ENCODE peak calls at places on chromosomes 4 and X, in six cellular contexts. Z is HepG2, L is SK-N-SH, D is A549, T is WTC11, N is K562. P is an unnamed sample.

GRCh38 chr4:8403173-8403753 is 37.3 kb downstream of the ACOX3 start:
- DNase-seq in Z (peak), L (peak), D (peak), T (peak), N (peak), P (peak)

GRCh38 chr4:109111031-109111430 is 191.4 kb downstream of the COL25A1 start:
- DNase-seq in Z (no peak), L (no peak), D (no peak), T (no peak), N (no peak), P (no peak)

GRCh38 chr4:83852085-83852451 is 316.2 kb downstream of the GPAT3 start:
- DNase-seq in Z (peak), L (no peak), D (peak), T (no peak), N (no peak), P (no peak)

GRCh38 chr4:161546902-161547301 is 616.9 kb downstream of the FSTL5 start:
- DNase-seq in Z (no peak), L (no peak), D (no peak), T (no peak), N (no peak), P (no peak)

GRCh38 chrX:52979568-52979967 is 21.2 kb upstream of the FAM156A start:
- DNase-seq in Z (no peak), L (no peak), D (no peak), T (no peak), N (no peak), P (no peak)

GRCh38 chr4:138320856-138321255 is 78.7 kb upstream of the SLC7A11 start:
- DNase-seq in Z (no peak), L (no peak), D (no peak), T (no peak), N (no peak), P (no peak)

GRCh38 chrX:149040873-149041535 is 464.1 kb downstream of the IDS start:
- DNase-seq in Z (no peak), L (no peak), D (peak), T (no peak), N (no peak), P (no peak)

GRCh38 chr4:163108614-163109013 is 58.1 kb downstream of the NAF1 start:
- DNase-seq in Z (no peak), L (no peak), D (no peak), T (no peak), N (no peak), P (no peak)

GRCh38 chrX:132426695-132427281 is 62.0 kb downstream of the MBNL3 start:
- DNase-seq in Z (no peak), L (no peak), D (no peak), T (no peak), N (no peak), P (no peak)

GRCh38 chr4:96205143-96205542 is 365.2 kb downstream of the PDHA2 start:
- DNase-seq in Z (no peak), L (no peak), D (no peak), T (no peak), N (no peak), P (no peak)

GRCh38 chr4:100908540-100908939 is 390.7 kb upstream of the EMCN start:
- DNase-seq in Z (no peak), L (no peak), D (no peak), T (no peak), N (no peak), P (no peak)

GRCh38 chrX:49878834-49879655 is at the start of gene USP27X:
- DNase-seq in Z (peak), L (peak), D (peak), T (peak), N (peak), P (peak)

GRCh38 chr4:23856630-23857029 is 33.2 kb downstream of the PPARGC1A start:
- DNase-seq in Z (peak), L (no peak), D (no peak), T (no peak), N (no peak), P (no peak)

GRCh38 chrX:110146521-110146920 is 143.6 kb downstream of the TMEM164 start:
- DNase-seq in Z (peak), L (peak), D (peak), T (peak), N (peak), P (peak)

GRCh38 chrX:139692506-139692849 is 15.5 kb downstream of the MCF2 start:
- DNase-seq in Z (no peak), L (no peak), D (no peak), T (no peak), N (no peak), P (no peak)

GRCh38 chr4:15182600-15183222 is 180.4 kb downstream of the CPEB2 start:
- DNase-seq in Z (no peak), L (no peak), D (no peak), T (no peak), N (no peak), P (peak)

GRCh38 chr4:172830295-172830764 is 338.3 kb upstream of the GALNT7 start:
- DNase-seq in Z (peak), L (peak), D (peak), T (no peak), N (peak), P (peak)
- TF ChIP-seq MAX in Z (no peak), L (no peak), D (no peak), T (no peak), N (no peak), P (no peak)

GRCh38 chr4:151541438-151542071 is 132.6 kb downstream of the FHIP1A start:
- DNase-seq in Z (no peak), L (peak), D (peak), T (no peak), N (no peak), P (peak)

GRCh38 chr4:151538963-151539362 is 130.0 kb downstream of the FHIP1A start:
- DNase-seq in Z (no peak), L (no peak), D (no peak), T (no peak), N (no peak), P (no peak)

GRCh38 chr4:151537726-151538125 is 128.8 kb downstream of the FHIP1A start:
- DNase-seq in Z (no peak), L (no peak), D (no peak), T (no peak), N (no peak), P (no peak)

GRCh38 chr4:151540728-151541437 is 131.9 kb downstream of the FHIP1A start:
- DNase-seq in Z (no peak), L (peak), D (peak), T (no peak), N (no peak), P (peak)
- TF ChIP-seq MAX in Z (no peak), L (no peak), D (peak), T (no peak), N (no peak), P (no peak)

GRCh38 chr4:54439831-54440243 is 210.7 kb downstream of the PDGFRA start:
- DNase-seq in Z (no peak), L (peak), D (no peak), T (no peak), N (peak), P (peak)

GRCh38 chr4:54446556-54446955 is 211.2 kb upstream of the KIT start:
- DNase-seq in Z (no peak), L (no peak), D (no peak), T (no peak), N (no peak), P (no peak)

DNA sequence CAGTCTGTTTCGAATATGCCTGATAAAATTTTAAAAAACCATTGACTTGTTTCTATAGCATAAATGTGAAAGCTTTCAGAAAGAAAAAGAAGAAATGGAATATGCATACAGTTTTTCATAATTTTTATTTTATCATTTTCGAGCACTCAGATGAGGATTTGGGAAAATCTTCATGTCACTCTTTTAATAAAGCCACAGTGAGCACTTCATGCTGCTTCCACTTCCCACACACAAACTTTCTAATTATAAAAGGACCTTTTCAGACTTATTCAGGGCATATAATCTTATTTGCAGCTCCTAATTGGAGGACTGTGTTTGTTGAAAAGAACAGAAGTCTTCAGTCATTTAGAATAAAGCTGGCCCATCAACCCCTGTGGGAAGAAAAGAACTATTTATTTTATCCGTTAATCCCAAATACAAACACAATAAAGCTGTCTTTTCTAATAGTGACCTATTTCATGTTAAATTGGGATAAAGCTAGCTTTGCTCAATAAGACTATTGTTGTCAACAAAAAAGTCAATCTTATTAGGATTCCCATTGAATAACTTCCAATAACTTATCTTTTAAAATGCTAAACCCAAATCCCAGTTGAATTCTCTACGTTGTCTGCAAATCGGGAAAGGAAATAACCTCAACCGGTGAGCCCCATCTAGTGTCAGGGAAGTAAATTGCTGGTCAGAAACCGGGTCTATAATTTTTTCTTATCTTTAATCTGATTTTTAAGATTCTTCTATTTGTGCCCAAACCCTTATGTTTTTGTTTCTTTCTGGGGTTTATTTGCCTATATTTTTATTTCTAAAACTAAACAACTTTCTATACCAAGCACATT is 211.5 kb downstream of the PDGFRA start:
- DNase-seq in Z (no peak), L (peak), D (peak), T (peak), N (peak), P (peak)
- TF ChIP-seq MAX in Z (no peak), L (no peak), D (no peak), T (no peak), N (no peak), P (no peak)

DNA sequence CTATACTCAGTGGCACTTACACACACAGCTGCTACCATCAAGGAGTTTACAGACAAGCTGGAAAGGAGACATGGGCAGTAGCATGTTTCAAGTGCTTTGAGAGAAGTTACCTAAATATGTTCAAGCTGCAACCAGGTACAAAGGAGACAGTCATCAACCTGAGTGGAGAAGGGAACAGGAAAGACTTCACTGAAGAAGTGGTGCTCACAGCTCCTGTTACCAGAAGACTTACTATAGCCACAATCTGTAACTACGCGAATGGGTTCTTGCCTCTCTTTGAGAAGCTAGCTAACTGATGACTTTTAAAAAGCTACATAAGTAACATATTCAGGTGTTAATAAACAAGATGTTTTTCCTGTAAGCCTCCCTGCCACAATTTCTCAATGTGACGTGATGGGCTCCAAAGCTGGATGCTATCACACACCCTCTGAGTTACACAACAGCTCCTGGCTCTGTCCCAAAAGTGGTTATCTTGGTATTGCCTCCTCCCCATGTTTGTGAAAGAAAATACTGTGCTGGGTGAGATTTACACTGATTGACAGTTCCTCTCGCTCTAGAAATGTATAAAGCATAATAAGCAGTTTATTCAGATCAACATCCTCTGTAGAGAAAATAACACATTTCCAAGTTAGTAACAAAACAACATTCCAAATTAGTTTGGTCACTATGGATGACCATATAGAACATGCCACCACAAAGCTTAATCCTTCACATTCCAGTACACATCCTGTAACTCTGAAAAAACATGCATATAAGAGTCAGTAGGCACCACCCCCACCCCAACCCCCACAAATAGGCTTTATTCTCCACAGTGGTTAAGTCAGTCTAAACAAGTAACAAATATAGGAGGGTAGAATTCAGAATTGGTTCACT is 81.8 kb downstream of the FRYL start:
- DNase-seq in Z (peak), L (no peak), D (peak), T (no peak), N (peak), P (peak)
- TF ChIP-seq MAX in Z (no peak), L (peak), D (no peak), T (no peak), N (no peak), P (no peak)

GRCh38 chr4:41369680-41370079 is 113.0 kb downstream of the UCHL1 start:
- DNase-seq in Z (no peak), L (no peak), D (no peak), T (no peak), N (no peak), P (peak)

GRCh38 chr4:41365726-41366125 is 109.0 kb downstream of the UCHL1 start:
- DNase-seq in Z (no peak), L (no peak), D (no peak), T (peak), N (no peak), P (no peak)

GRCh38 chr4:41363384-41363981 is 106.8 kb downstream of the UCHL1 start:
- DNase-seq in Z (no peak), L (no peak), D (peak), T (no peak), N (no peak), P (peak)

GRCh38 chr4:41364871-41365270 is 108.1 kb downstream of the UCHL1 start:
- DNase-seq in Z (no peak), L (no peak), D (no peak), T (no peak), N (no peak), P (no peak)

GRCh38 chr4:41366911-41367517 is 110.3 kb downstream of the UCHL1 start:
- DNase-seq in Z (no peak), L (no peak), D (no peak), T (no peak), N (no peak), P (no peak)
- TF ChIP-seq MAX in Z (no peak), L (no peak), D (no peak), T (no peak), N (no peak), P (no peak)

GRCh38 chr4:145760176-145760575 is 80.2 kb downstream of the C4orf51 start:
- DNase-seq in Z (no peak), L (no peak), D (no peak), T (no peak), N (no peak), P (no peak)

GRCh38 chr4:145760961-145761929 is 81.3 kb downstream of the C4orf51 start:
- DNase-seq in Z (no peak), L (no peak), D (no peak), T (no peak), N (no peak), P (no peak)

GRCh38 chr4:145756244-145756643 is 76.3 kb downstream of the C4orf51 start:
- DNase-seq in Z (no peak), L (no peak), D (no peak), T (no peak), N (no peak), P (no peak)

DNA sequence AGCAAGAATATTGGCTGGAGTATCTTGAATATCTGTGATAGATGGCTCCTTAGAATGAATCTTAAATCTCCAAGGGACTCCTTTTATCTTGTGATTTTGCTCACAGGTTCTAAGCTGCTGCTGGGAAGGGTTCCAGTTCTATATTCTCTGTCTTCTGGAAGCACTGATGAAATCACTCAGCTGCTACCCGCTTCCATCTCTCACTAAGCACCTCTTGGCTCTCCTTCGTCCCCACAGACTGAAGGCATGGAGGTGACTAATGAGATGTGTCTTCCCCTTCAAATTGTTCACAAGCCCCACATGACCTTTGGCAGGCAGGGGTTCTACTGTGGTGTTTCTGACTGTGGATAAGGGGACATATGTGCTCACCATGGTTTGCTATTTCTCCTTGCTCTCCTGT is 75.9 kb downstream of the C4orf51 start:
- DNase-seq in Z (no peak), L (no peak), D (no peak), T (no peak), N (no peak), P (no peak)
- TF ChIP-seq MAX in Z (no peak), L (no peak), D (no peak), T (no peak), N (no peak), P (no peak)

P was measured in endothelial cell of umbilical vein.